ENCODE peak calls at places on chromosomes 3 and 15, in seven cellular contexts. X, P, D, V, Y, S and Q are unnamed samples. For H3K36me3, the result is how much of the 10 kb centered on the place peaks cover.

GRCh38 chr3:4421121-4421520 is 45.9 kb downstream of the SUMF1 start:
- DNase-seq in Y (no peak), S (no peak), D (peak), P (peak), V (no peak), X (no peak), Q (no peak)

GRCh38 chr3:37255990-37256308 is 81.6 kb upstream of the LRRFIP2 start:
- DNase-seq in P (peak), S (no peak), Y (no peak), X (no peak), V (no peak), D (no peak), Q (no peak)

GRCh38 chr15:66943456-66944095 is 121.8 kb upstream of the SMAD3 start:
- DNase-seq in X (no peak), Y (no peak), S (no peak), V (no peak), P (no peak), D (no peak), Q (peak)

GRCh38 chr15:75891895-75892294 is 11.8 kb upstream of the FBXO22 start:
- DNase-seq in Y (no peak), P (peak), V (no peak), X (no peak), D (peak), S (no peak), Q (no peak)

GRCh38 chr15:76169013-76169412 is 109.2 kb downstream of the TMEM266 start:
- DNase-seq in P (peak), S (no peak), D (peak), Y (no peak), X (no peak), V (peak), Q (peak)

GRCh38 chr3:15327941-15328340 is 4.4 kb downstream of the SH3BP5 start:
- DNase-seq in S (no peak), X (peak), D (no peak), V (no peak), Y (no peak), P (peak), Q (no peak)

GRCh38 chr3:19046440-19046839 is 101.9 kb upstream of the KCNH8 start:
- DNase-seq in P (no peak), Y (no peak), D (no peak), S (no peak), V (no peak), X (no peak), Q (peak)

GRCh38 chr15:66740802-66741201 is 38.8 kb downstream of the SMAD6 start:
- DNase-seq in X (peak), Y (no peak), D (no peak), P (peak), S (no peak), V (no peak), Q (no peak)

GRCh38 chr3:10420745-10421475 is 84.5 kb downstream of the ATP2B2 start:
- DNase-seq in X (no peak), S (no peak), P (no peak), D (no peak), V (no peak), Y (no peak), Q (no peak)

GRCh38 chr3:57958642-57959406 is 49.4 kb upstream of the FLNB start:
- DNase-seq in D (no peak), S (no peak), P (peak), V (no peak), X (no peak), Y (no peak), Q (no peak)

GRCh38 chr3:46087871-46088270 is 60.6 kb upstream of the XCR1 start:
- DNase-seq in P (peak), V (peak), Y (no peak), X (no peak), S (no peak), D (peak), Q (no peak)

GRCh38 chr3:124764746-124765145 is 34.5 kb downstream of the UMPS start:
- DNase-seq in X (no peak), S (no peak), D (no peak), P (no peak), V (no peak), Y (no peak), Q (no peak)

GRCh38 chr3:151556591-151556990 is 95.7 kb upstream of the IGSF10 start:
- DNase-seq in Y (no peak), S (no peak), V (no peak), X (no peak), D (no peak), P (no peak), Q (no peak)

GRCh38 chr3:32004111-32004790 is 22.7 kb downstream of the ZNF860 start:
- DNase-seq in V (peak), X (no peak), D (no peak), S (no peak), P (no peak), Y (no peak), Q (no peak)

GRCh38 chr3:98534168-98534567 is 2.4 kb downstream of the GPR15 start:
- DNase-seq in D (no peak), V (no peak), S (no peak), X (no peak), Y (no peak), P (no peak), Q (no peak)

GRCh38 chr15:62474771-62475124 is 309.7 kb upstream of the C2CD4B start:
- DNase-seq in S (no peak), Y (no peak), X (no peak), D (no peak), V (peak), P (peak), Q (peak)

GRCh38 chr15:42037650-42038049 is 16.8 kb upstream of the PLA2G4E start:
- DNase-seq in D (no peak), Y (no peak), V (no peak), X (no peak), S (no peak), P (peak), Q (no peak)

GRCh38 chr3:98817546-98817945 is 54.4 kb downstream of the ST3GAL6 start:
- DNase-seq in S (no peak), D (peak), P (peak), X (no peak), V (peak), Y (peak), Q (peak)

GRCh38 chr3:27360113-27361078 is 8.8 kb downstream of the NEK10 start:
- DNase-seq in V (no peak), P (peak), D (peak), S (no peak), Y (no peak), X (no peak), Q (no peak)

GRCh38 chr3:142127941-142128658 is 21.2 kb downstream of the TFDP2 start:
- DNase-seq in X (no peak), D (no peak), V (no peak), P (no peak), S (no peak), Y (no peak), Q (no peak)

GRCh38 chr15:40569139-40569953 is at the start of gene RPUSD2:
- DNase-seq in S (peak), P (peak), Y (peak), D (peak), V (peak), X (peak), Q (peak)

GRCh38 chr3:46881819-46882376 is 4.4 kb downstream of the PTH1R start:
- DNase-seq in S (no peak), D (peak), Y (no peak), V (peak), X (peak), P (peak), Q (peak)

GRCh38 chr3:194930439-194931204 is 244.9 kb downstream of the FAM43A start:
- DNase-seq in X (peak), V (peak), Y (no peak), D (peak), P (peak), S (no peak), Q (no peak)

GRCh38 chr3:37519661-37520060 is 342.0 kb upstream of the CTDSPL start:
- DNase-seq in Y (no peak), S (no peak), V (no peak), X (no peak), P (no peak), D (no peak), Q (no peak)

GRCh38 chr3:100992086-100993033 is 861 bp downstream of the ABI3BP start:
- DNase-seq in Y (no peak), S (no peak), X (no peak), V (peak), P (peak), D (peak), Q (no peak)

GRCh38 chr15:29820802-29821160 is 1.5 kb downstream of the TJP1 start:
- DNase-seq in D (no peak), P (peak), Y (no peak), V (no peak), S (no peak), X (no peak), Q (no peak)

GRCh38 chr15:29822685-29823459 is 604 bp upstream of the TJP1 start:
- DNase-seq in Y (no peak), S (no peak), X (peak), P (peak), D (peak), V (peak), Q (peak)

GRCh38 chr15:29819979-29820801 is 2.1 kb downstream of the TJP1 start:
- DNase-seq in S (no peak), D (no peak), P (no peak), X (no peak), V (peak), Y (no peak), Q (no peak)

GRCh38 chr15:29822100-29822684 is at the start of gene TJP1:
- DNase-seq in P (peak), Y (peak), S (no peak), X (peak), D (peak), V (peak), Q (peak)

DNA sequence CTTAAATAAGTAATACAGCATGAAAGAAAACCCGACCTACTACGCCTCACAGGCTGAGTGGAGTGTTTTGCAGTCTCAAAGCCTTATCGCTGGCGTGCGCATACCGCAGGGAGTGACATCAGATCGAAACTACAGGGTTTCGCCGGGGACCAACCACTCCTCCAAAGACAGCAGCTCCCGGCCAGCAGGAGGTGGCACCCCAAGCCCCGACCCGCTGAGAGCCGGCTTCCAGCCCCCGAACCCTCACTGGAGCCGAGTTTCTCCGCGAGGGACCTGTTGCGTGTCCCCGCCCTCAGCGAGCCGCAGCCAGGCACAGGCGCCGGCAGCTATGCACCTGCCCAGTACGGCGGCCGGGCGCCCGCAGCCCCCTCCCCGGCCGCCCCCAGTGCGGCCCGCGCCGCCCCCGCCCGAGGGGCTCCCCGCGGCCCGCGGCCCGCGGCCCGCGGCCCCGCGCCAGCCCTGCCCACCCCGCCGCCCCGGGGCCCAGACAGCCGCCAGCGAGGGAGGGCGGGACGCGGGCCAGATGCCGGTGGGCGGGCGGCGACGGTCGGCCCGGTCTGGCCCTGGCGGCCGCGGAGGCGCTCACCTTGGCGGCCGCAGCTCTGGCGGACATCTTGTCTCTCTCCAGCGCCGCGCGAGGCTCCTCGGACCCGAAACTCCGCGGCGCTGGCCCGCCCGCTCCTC is 710 bp downstream of the TJP1 start:
- DNase-seq in Y (peak), X (peak), V (peak), P (peak), D (peak), S (no peak), Q (peak)
- H3K4me3 ChIP-seq in Y (peak), X (peak), V (peak), P (peak), D (peak), S (peak), Q (peak)

GRCh38 chr3:12816521-12817340 is 20.3 kb downstream of the CAND2 start:
- DNase-seq in X (no peak), P (no peak), V (no peak), Y (no peak), D (no peak), S (no peak), Q (no peak)

GRCh38 chr3:12818273-12818672 is 21.8 kb downstream of the CAND2 start:
- DNase-seq in Y (no peak), D (no peak), V (no peak), P (no peak), X (no peak), S (no peak), Q (no peak)

GRCh38 chr3:12815719-12816118 is 19.2 kb downstream of the CAND2 start:
- DNase-seq in Y (no peak), P (no peak), V (no peak), D (no peak), X (no peak), S (no peak), Q (peak)

GRCh38 chr3:12818773-12819172 is 22.3 kb downstream of the CAND2 start:
- DNase-seq in S (no peak), V (no peak), Y (no peak), X (no peak), D (no peak), P (no peak), Q (no peak)

DNA sequence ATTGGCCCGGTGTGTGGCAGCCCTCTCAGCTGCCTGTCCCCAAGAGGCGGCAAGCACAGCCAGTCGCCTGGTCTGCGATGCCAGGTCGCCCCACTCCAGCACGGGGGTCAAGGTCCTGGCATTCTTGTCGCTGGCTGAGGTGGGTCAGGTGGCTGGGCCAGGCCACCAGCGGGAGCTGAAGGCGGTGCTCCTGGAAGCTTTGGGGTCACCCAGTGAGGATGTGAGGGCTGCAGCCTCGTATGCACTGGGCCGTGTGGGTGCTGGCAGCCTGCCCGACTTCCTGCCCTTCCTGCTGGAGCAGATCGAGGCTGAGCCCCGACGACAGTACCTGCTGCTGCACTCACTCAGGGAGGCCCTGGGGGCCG is 20.8 kb downstream of the CAND2 start:
- DNase-seq in D (no peak), Y (no peak), P (no peak), X (no peak), V (no peak), S (no peak), Q (no peak)
- H3K36me3 ChIP-seq in D (under half), Y (under half), P (under half), X (half or more), V (under half), S (under half), Q (under half)

GRCh38 chr3:133662256-133662773 is 574 bp upstream of the TOPBP1 start:
- DNase-seq in V (peak), S (no peak), P (peak), Y (no peak), X (no peak), D (peak), Q (peak)

GRCh38 chr3:133667118-133667517 is 5.4 kb upstream of the TOPBP1 start:
- DNase-seq in V (no peak), D (no peak), X (no peak), Y (no peak), S (no peak), P (no peak), Q (no peak)

GRCh38 chr3:133659806-133660205 is 1.9 kb downstream of the TOPBP1 start:
- DNase-seq in S (no peak), X (no peak), Y (no peak), V (no peak), P (no peak), D (no peak), Q (no peak)

GRCh38 chr3:133661454-133662255 is at the start of gene TOPBP1:
- DNase-seq in V (peak), P (peak), S (peak), Y (peak), D (peak), X (peak), Q (peak)

GRCh38 chr3:133663569-133664313 is 2.0 kb upstream of the TOPBP1 start:
- DNase-seq in X (no peak), Y (peak), P (peak), S (no peak), D (peak), V (peak), Q (peak)
- H3K4me3 ChIP-seq in X (no peak), Y (no peak), P (no peak), S (no peak), D (no peak), V (no peak), Q (no peak)

GRCh38 chr3:40487172-40487571 is 10.2 kb downstream of the ZNF619 start:
- DNase-seq in X (no peak), S (no peak), P (no peak), V (no peak), Y (no peak), D (no peak), Q (no peak)
- H3K36me3 ChIP-seq in X (half or more), S (under half), P (under half), V (under half), Y (under half), D (half or more), Q (under half)

GRCh38 chr3:127600749-127601456 is 2.7 kb downstream of the MCM2 start:
- DNase-seq in V (no peak), S (no peak), Y (no peak), X (no peak), P (no peak), D (no peak), Q (no peak)

GRCh38 chr3:127604035-127604434 is 5.8 kb downstream of the MCM2 start:
- DNase-seq in X (no peak), D (no peak), P (no peak), S (no peak), V (no peak), Y (no peak), Q (no peak)

GRCh38 chr3:127595303-127595702 is 2.9 kb upstream of the MCM2 start:
- DNase-seq in Y (no peak), P (no peak), V (no peak), X (no peak), D (no peak), S (no peak), Q (no peak)

GRCh38 chr3:127597020-127597771 is 1.0 kb upstream of the MCM2 start:
- DNase-seq in Y (no peak), X (no peak), V (no peak), D (no peak), S (no peak), P (no peak), Q (no peak)

DNA sequence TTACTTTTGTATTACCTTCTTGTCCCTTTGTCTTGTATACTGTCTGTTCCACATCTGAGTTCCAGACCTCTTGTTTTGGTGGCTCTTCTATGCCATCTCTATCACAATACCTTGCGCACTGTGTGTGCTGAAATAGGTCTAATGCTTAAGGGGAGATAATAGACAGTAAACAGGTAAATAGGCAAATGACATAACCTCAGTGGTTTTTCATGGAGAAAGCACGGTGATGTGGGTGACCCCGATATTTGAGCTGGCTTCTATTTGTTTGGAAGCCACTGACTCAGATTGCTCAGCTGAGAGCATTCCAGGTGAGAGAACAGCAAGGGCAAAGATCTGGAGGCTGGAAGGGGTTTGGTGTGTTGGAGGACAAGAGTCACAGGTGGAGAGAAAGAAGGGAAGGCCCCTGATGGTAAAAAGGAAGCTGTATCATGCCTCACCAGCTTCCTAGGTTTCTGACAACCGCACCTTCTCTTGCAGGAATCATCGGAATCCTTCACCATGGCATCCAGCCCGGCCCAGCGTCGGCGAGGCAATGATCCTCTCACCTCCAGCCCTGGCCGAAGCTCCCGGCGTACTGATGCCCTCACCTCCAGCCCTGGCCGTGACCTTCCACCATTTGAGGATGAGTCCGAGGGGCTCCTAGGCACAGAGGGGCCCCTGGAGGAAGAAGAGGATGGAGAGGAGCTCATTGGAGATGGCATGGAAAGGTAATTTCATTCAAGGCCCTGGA is 795 bp downstream of the MCM2 start:
- DNase-seq in Y (no peak), P (no peak), X (no peak), V (peak), D (no peak), S (no peak), Q (peak)
- H3K4me3 ChIP-seq in Y (peak), P (peak), X (peak), V (peak), D (peak), S (peak), Q (peak)